ENCODE peak calls at places on chromosomes 13 and 19, in four cellular contexts. A is PC-3, X is left ventricle myocardium inferior, B is foreskin fibroblast. Q is an unnamed sample.

GRCh38 chr13:113152894-113153809 is 5.3 kb upstream of the PROZ start:
- DNase-seq in A (peak; percentile 18), X (peak; percentile 48), B (no peak), Q (peak; percentile 63)

GRCh38 chr13:97757807-97758206 is 195.7 kb upstream of the IPO5 start:
- DNase-seq in B (no peak), X (peak; percentile 32), A (no peak), Q (peak; percentile 19)

GRCh38 chr13:70408865-70409264 is 300.6 kb upstream of the KLHL1 start:
- DNase-seq in A (peak; percentile 59), B (no peak), X (no peak), Q (no peak)

GRCh38 chr13:57653229-57653994 is 21.9 kb downstream of the PCDH17 start:
- DNase-seq in X (no peak), A (no peak), B (no peak), Q (no peak)

GRCh38 chr13:94610475-94610874 is 8.8 kb downstream of the GPR180 start:
- DNase-seq in B (no peak), X (no peak), A (no peak), Q (no peak)

GRCh38 chr13:94140027-94140426 is 339.5 kb downstream of the DCT start:
- DNase-seq in B (no peak), A (no peak), X (no peak), Q (no peak)

GRCh38 chr13:73341748-73342147 is 282.9 kb downstream of the KLF5 start:
- DNase-seq in A (peak; percentile 46), X (no peak), B (peak; percentile 36), Q (no peak)

GRCh38 chr19:695350-695949 is at the start of gene PRSS57:
- DNase-seq in B (no peak), A (no peak), X (no peak), Q (no peak)

GRCh38 chr13:43087960-43088580 is 64.7 kb downstream of the DNAJC15 start:
- DNase-seq in A (peak; percentile 31), B (no peak), X (no peak), Q (no peak)

GRCh38 chr13:52104624-52105023 is 24.2 kb downstream of the NEK5 start:
- DNase-seq in B (no peak), X (no peak), A (no peak), Q (no peak)

GRCh38 chr13:31797154-31797775 is 57.9 kb downstream of the RXFP2 start:
- DNase-seq in B (no peak), X (no peak), A (peak; percentile 52), Q (no peak)

GRCh38 chr13:112152846-112153245 is 85.9 kb downstream of the SOX1 start:
- DNase-seq in X (no peak), A (no peak), B (no peak), Q (no peak)

GRCh38 chr13:86446311-86446710 is 647.1 kb upstream of the SLITRK6 start:
- DNase-seq in X (no peak), A (peak; percentile 49), B (no peak), Q (no peak)

GRCh38 chr13:90412980-90413379 is 934.5 kb upstream of the MIR17HG start:
- DNase-seq in B (no peak), X (no peak), A (no peak), Q (no peak)

GRCh38 chr13:95246292-95247082 is 54.8 kb downstream of the ABCC4 start:
- DNase-seq in A (peak; percentile 82), B (no peak), X (no peak), Q (no peak)

GRCh38 chr19:14363203-14364097 is 17.8 kb upstream of the ADGRE5 start:
- DNase-seq in B (peak; percentile 48), A (peak; percentile 69), X (peak; percentile 86), Q (peak; percentile 78)

GRCh38 chr13:73177017-73177416 is 118.2 kb downstream of the KLF5 start:
- DNase-seq in A (no peak), X (no peak), B (no peak), Q (no peak)

GRCh38 chr13:97848886-97849285 is 104.6 kb upstream of the IPO5 start:
- DNase-seq in A (no peak), X (no peak), B (peak; percentile 4), Q (no peak)

GRCh38 chr13:48398450-48399095 is 14.3 kb downstream of the LPAR6 start:
- DNase-seq in B (peak; percentile 51), A (no peak), X (no peak), Q (no peak)

GRCh38 chr13:113996081-113996911 is 22.4 kb upstream of the C13orf46 start:
- DNase-seq in B (no peak), A (no peak), X (no peak), Q (peak; percentile 9)

GRCh38 chr13:51663980-51664957 is 80.0 kb downstream of the WDFY2 start:
- DNase-seq in B (no peak), A (peak; percentile 25), X (no peak), Q (no peak)

GRCh38 chr13:90868321-90868920 is 479.1 kb upstream of the MIR17HG start:
- DNase-seq in B (no peak), X (no peak), A (peak; percentile 49), Q (no peak)

GRCh38 chr19:3374369-3375112 is 8.2 kb downstream of the NFIC start:
- DNase-seq in X (peak; percentile 71), A (no peak), B (peak; percentile 28), Q (peak; percentile 95)

GRCh38 chr13:20848944-20849343 is 53.6 kb downstream of the XPO4 start:
- DNase-seq in A (no peak), B (no peak), X (no peak), Q (no peak)

GRCh38 chr13:27012482-27013197 is 159.0 kb downstream of the USP12 start:
- DNase-seq in A (peak; percentile 59), X (no peak), B (peak; percentile 70), Q (no peak)

GRCh38 chr13:24998433-24998832 is 97.5 kb upstream of the PABPC3 start:
- DNase-seq in X (no peak), A (no peak), B (no peak), Q (no peak)

GRCh38 chr19:37938379-37938778 is 31.4 kb downstream of the SIPA1L3 start:
- DNase-seq in B (no peak), A (no peak), X (no peak), Q (no peak)

GRCh38 chr19:21848706-21849105 is 12.7 kb upstream of the ZNF43 start:
- DNase-seq in B (peak; percentile 11), X (no peak), A (peak; percentile 59), Q (no peak)

GRCh38 chr13:76019421-76020044 is 383.4 kb downstream of the LMO7 start:
- DNase-seq in X (peak; percentile 11), B (no peak), A (peak; percentile 88), Q (no peak)

GRCh38 chr13:45827318-45827717 is 24.2 kb downstream of the SIAH3 start:
- DNase-seq in A (no peak), X (peak; percentile 47), B (no peak), Q (no peak)

GRCh38 chr13:33367931-33368330 is 82.4 kb upstream of the STARD13 start:
- DNase-seq in B (no peak), A (no peak), X (no peak), Q (no peak)

GRCh38 chr19:3142292-3142670 is 6.4 kb downstream of the GNA15 start:
- DNase-seq in A (peak; percentile 81), B (peak; percentile 94), X (no peak), Q (no peak)

GRCh38 chr19:40641306-40641705 is 40.1 kb downstream of the LTBP4 start:
- DNase-seq in A (no peak), B (no peak), X (peak; percentile 61), Q (no peak)

GRCh38 chr13:25902946-25903345 is 148.9 kb downstream of the SHISA2 start:
- DNase-seq in X (no peak), A (no peak), B (no peak), Q (no peak)

GRCh38 chr19:58305932-58306323 is 751 bp downstream of the ERVK3-1 start:
- DNase-seq in X (no peak), A (no peak), B (no peak), Q (no peak)

GRCh38 chr19:38145627-38146026 is 78.4 kb downstream of the DPF1 start:
- DNase-seq in X (no peak), A (no peak), B (peak; percentile 12), Q (no peak)

GRCh38 chr13:22173605-22174004 is 502.7 kb downstream of the FGF9 start:
- DNase-seq in X (no peak), B (no peak), A (peak; percentile 24), Q (no peak)